ENCODE peak calls at places on chromosomes 11 and 22, in six cellular contexts. E is stimulated activated CD4-positive, alpha-beta T cell treated with anti-CD3 and anti-CD28 coated beads, Interleukin-1b, Interleukin-23, amount 100 ng/mL, for 1 hour; N is CD4-positive, alpha-beta T cell; B is left ventricle myocardium superior; T is T-helper 1 cell; K is activated CD4-positive, CD25-positive, alpha-beta regulatory T cell treated with anti-CD3 and anti-CD28 coated beads, Interleukin-2, amount 50 U/mL, for 72 hours. W is an unnamed sample.

GRCh38 chr11:67056640-67057409 is at the start of gene RHOD:
- DNase-seq in E (no peak), N (peak), K (peak), T (peak), B (peak), W (peak)

GRCh38 chr22:49567894-49568750 is 259.6 kb downstream of the BRD1 start:
- DNase-seq in E (no peak), T (no peak), N (no peak), K (no peak), B (peak), W (no peak)

GRCh38 chr11:126104420-126104819 is 41.8 kb upstream of the CDON start:
- DNase-seq in K (no peak), E (no peak), N (no peak), T (no peak), B (no peak), W (peak)

GRCh38 chr22:39917776-39918493 is 17.1 kb downstream of the GRAP2 start:
- DNase-seq in B (no peak), K (no peak), E (no peak), T (no peak), N (no peak), W (no peak)

GRCh38 chr11:105181100-105181499 is 41.5 kb upstream of the CARD18 start:
- DNase-seq in K (no peak), E (no peak), B (no peak), N (no peak), T (no peak), W (no peak)

GRCh38 chr11:108947654-108948570 is 283.0 kb downstream of the DDX10 start:
- DNase-seq in N (no peak), K (no peak), T (no peak), E (no peak), B (no peak), W (no peak)

GRCh38 chr11:45275823-45276222 is 10.3 kb downstream of the SYT13 start:
- DNase-seq in E (no peak), T (no peak), N (no peak), K (no peak), B (no peak), W (no peak)

GRCh38 chr11:77726524-77726923 is 88.9 kb upstream of the CLNS1A start:
- DNase-seq in T (no peak), E (no peak), B (no peak), N (no peak), K (no peak), W (no peak)

GRCh38 chr11:121536116-121536515 is 83.3 kb upstream of the SORL1-AS1 start:
- DNase-seq in E (no peak), T (no peak), N (no peak), K (no peak), B (no peak), W (no peak)

GRCh38 chr11:58024601-58025091 is 965 bp downstream of the OR9Q1 start:
- DNase-seq in B (peak), T (no peak), K (no peak), E (no peak), N (no peak), W (no peak)

GRCh38 chr11:10149553-10149952 is 144.5 kb downstream of the SBF2 start:
- DNase-seq in B (no peak), T (no peak), E (no peak), K (no peak), N (no peak), W (no peak)

GRCh38 chr11:72609045-72609444 is 65.2 kb downstream of the PDE2A start:
- DNase-seq in E (no peak), N (no peak), K (no peak), B (no peak), T (peak), W (peak)

GRCh38 chr11:57428643-57429042 is 1.7 kb upstream of the SLC43A3 start:
- DNase-seq in B (no peak), E (no peak), T (no peak), N (no peak), K (no peak), W (no peak)

GRCh38 chr11:61011950-61012830 is 40.7 kb downstream of the CD6 start:
- DNase-seq in N (no peak), E (no peak), B (no peak), T (no peak), K (no peak), W (peak)

GRCh38 chr22:38471237-38471636 is 3.3 kb downstream of the KDELR3 start:
- DNase-seq in T (no peak), B (no peak), K (no peak), N (no peak), E (no peak), W (no peak)

GRCh38 chr22:40525250-40525884 is 111.2 kb downstream of the MRTFA start:
- DNase-seq in N (peak), T (peak), E (peak), K (peak), B (peak), W (peak)

GRCh38 chr11:61141601-61142028 is 19.6 kb downstream of the VPS37C start:
- DNase-seq in N (no peak), E (no peak), B (peak), T (no peak), K (no peak), W (no peak)

GRCh38 chr11:117230981-117231636 is 764 bp downstream of the PCSK7 start:
- DNase-seq in B (no peak), E (no peak), T (no peak), K (no peak), N (no peak), W (no peak)

GRCh38 chr22:35952576-35952975 is 76.0 kb downstream of the RBFOX2 start:
- DNase-seq in K (no peak), B (no peak), E (no peak), T (no peak), N (no peak), W (no peak)

GRCh38 chr11:43868852-43869567 is 11.6 kb upstream of the ALKBH3 start:
- DNase-seq in E (no peak), B (no peak), N (no peak), T (peak), K (no peak), W (no peak)

GRCh38 chr22:27331526-27332281 is 469.9 kb downstream of the MN1 start:
- DNase-seq in N (no peak), K (no peak), B (peak), T (no peak), E (no peak), W (peak)

GRCh38 chr11:66052664-66052982 is 459 bp downstream of the SF3B2 start:
- DNase-seq in T (no peak), K (no peak), E (no peak), B (no peak), N (no peak), W (no peak)

GRCh38 chr22:50506611-50507420 is 686 bp downstream of the LMF2 start:
- DNase-seq in K (no peak), E (no peak), T (no peak), N (no peak), B (peak), W (peak)

GRCh38 chr11:130897262-130898182 is 18.8 kb downstream of the SNX19 start:
- DNase-seq in T (no peak), B (peak), N (no peak), K (no peak), E (no peak), W (no peak)

GRCh38 chr11:2153581-2154194 is 7.3 kb downstream of the INS start:
- DNase-seq in E (no peak), T (no peak), N (no peak), K (no peak), B (no peak), W (no peak)

GRCh38 chr11:112606656-112607055 is 346.0 kb upstream of the PLET1 start:
- DNase-seq in E (no peak), K (no peak), T (no peak), N (no peak), B (no peak), W (no peak)

GRCh38 chr11:131580466-131580865 is 210.1 kb downstream of the NTM start:
- DNase-seq in E (no peak), T (no peak), N (no peak), B (no peak), K (no peak), W (no peak)

GRCh38 chr22:35430897-35431322 is 31.0 kb downstream of the MCM5 start:
- DNase-seq in K (peak), B (peak), E (peak), T (peak), N (peak), W (peak)

GRCh38 chr22:26615830-26616435 is 1.9 kb downstream of the CRYBB1 start:
- DNase-seq in E (no peak), K (no peak), T (no peak), B (no peak), N (no peak), W (no peak)

GRCh38 chr11:64566042-64566914 is 24.7 kb upstream of the SLC22A12 start:
- DNase-seq in N (no peak), K (no peak), T (peak), B (peak), E (no peak), W (peak)

GRCh38 chr11:79439430-79439892 is 1.4 kb downstream of the TENM4 start:
- DNase-seq in B (peak), K (no peak), E (no peak), N (no peak), T (no peak), W (no peak)

GRCh38 chr11:43573233-43573632 is 107.3 kb upstream of the HSD17B12 start:
- DNase-seq in T (no peak), B (no peak), N (no peak), E (no peak), K (no peak), W (peak)

GRCh38 chr11:69172674-69173073 is 16.9 kb downstream of the SMIM38 start:
- DNase-seq in N (no peak), K (no peak), B (no peak), T (no peak), E (no peak), W (no peak)

W was measured in neural progenitor cell.